ENCODE peak calls at places on chromosomes 7 and 10, in seven cellular contexts. F, I, J, M, L, C and G are unnamed samples.

GRCh38 chr7:29607889-29608288 is 44.3 kb downstream of the PRR15 start:
- DNase-seq in F (no peak), I (no peak), J (peak; percentile 69), M (peak; percentile 56), L (no peak), C (peak; percentile 52), G (no peak)

GRCh38 chr10:69898524-69898923 is 96.8 kb downstream of the COL13A1 start:
- DNase-seq in F (no peak), I (no peak), J (no peak), M (no peak), L (no peak), C (no peak), G (no peak)

GRCh38 chr10:62911210-62911963 is 95.2 kb upstream of the EGR2 start:
- DNase-seq in F (peak; percentile 46), I (no peak), J (peak; percentile 69), M (no peak), L (peak; percentile 58), C (no peak), G (no peak)

GRCh38 chr7:128063025-128063560 is 31.9 kb upstream of the LRRC4 start:
- DNase-seq in F (no peak), I (peak; percentile 22), J (no peak), M (no peak), L (no peak), C (no peak), G (no peak)

GRCh38 chr7:69839782-69840181 is 241.5 kb downstream of the AUTS2 start:
- DNase-seq in F (no peak), I (no peak), J (peak; percentile 27), M (no peak), L (no peak), C (no peak), G (no peak)

GRCh38 chr10:13390604-13391522 is 42.8 kb upstream of the SEPHS1 start:
- DNase-seq in F (no peak), I (no peak), J (no peak), M (no peak), L (peak; percentile 40), C (no peak), G (no peak)

GRCh38 chr10:11602919-11603523 is 8.4 kb downstream of the USP6NL start:
- DNase-seq in F (no peak), I (peak; percentile 60), J (peak; percentile 94), M (no peak), L (no peak), C (peak; percentile 75), G (no peak)

GRCh38 chr10:110408203-110408871 is 89.4 kb upstream of the DUSP5 start:
- DNase-seq in F (no peak), I (no peak), J (peak; percentile 92), M (peak; percentile 98), L (peak; percentile 54), C (peak; percentile 61), G (no peak)

GRCh38 chr10:86711957-86712708 is 43.8 kb downstream of the LDB3 start:
- DNase-seq in F (peak; percentile 38), I (peak; percentile 25), J (peak; percentile 76), M (no peak), L (peak; percentile 63), C (no peak), G (no peak)

GRCh38 chr10:129707406-129708388 is 240.7 kb downstream of the MGMT start:
- DNase-seq in F (no peak), I (peak; percentile 56), J (no peak), M (no peak), L (no peak), C (no peak), G (no peak)

GRCh38 chr7:16055263-16055976 is 365.9 kb downstream of the CRPPA start:
- DNase-seq in F (no peak), I (no peak), J (no peak), M (no peak), L (no peak), C (no peak), G (no peak)

GRCh38 chr7:70271617-70272081 is 673.4 kb downstream of the AUTS2 start:
- DNase-seq in F (no peak), I (no peak), J (no peak), M (no peak), L (no peak), C (no peak), G (no peak)

GRCh38 chr10:90269699-90270098 is 568.3 kb downstream of the KIF20B start:
- DNase-seq in F (no peak), I (no peak), J (no peak), M (no peak), L (no peak), C (no peak), G (no peak)

GRCh38 chr10:99834410-99834809 is 52.0 kb downstream of the ABCC2 start:
- DNase-seq in F (no peak), I (peak; percentile 89), J (no peak), M (peak; percentile 33), L (no peak), C (peak; percentile 84), G (no peak)

GRCh38 chr10:67816719-67817118 is 21.3 kb downstream of the DNAJC12 start:
- DNase-seq in F (no peak), I (no peak), J (no peak), M (no peak), L (no peak), C (no peak), G (no peak)

GRCh38 chr10:133258066-133258817 is 18.4 kb downstream of the ADAM8 start:
- DNase-seq in F (no peak), I (no peak), J (no peak), M (no peak), L (no peak), C (no peak), G (no peak)

GRCh38 chr7:44618045-44618444 is 11.6 kb downstream of the OGDH start:
- DNase-seq in F (no peak), I (no peak), J (no peak), M (no peak), L (no peak), C (no peak), G (no peak)

GRCh38 chr7:76077435-76077834 is 29.5 kb downstream of the MDH2 start:
- DNase-seq in F (no peak), I (no peak), J (no peak), M (peak; percentile 43), L (no peak), C (peak; percentile 45), G (no peak)

GRCh38 chr7:76074306-76074971 is 26.5 kb downstream of the MDH2 start:
- DNase-seq in F (no peak), I (no peak), J (no peak), M (no peak), L (no peak), C (no peak), G (no peak)

GRCh38 chr7:76076995-76077394 is 29.1 kb downstream of the MDH2 start:
- DNase-seq in F (no peak), I (no peak), J (no peak), M (peak; percentile 8), L (no peak), C (no peak), G (no peak)

GRCh38 chr7:76073335-76073990 is 25.6 kb downstream of the MDH2 start:
- DNase-seq in F (no peak), I (no peak), J (peak; percentile 86), M (no peak), L (peak; percentile 88), C (no peak), G (no peak)

GRCh38 chr7:76074972-76075370 is 27.1 kb downstream of the MDH2 start:
- DNase-seq in F (no peak), I (peak; percentile 49), J (no peak), M (no peak), L (no peak), C (peak; percentile 45), G (no peak)
- H2BK5ac ChIP-seq in F (no peak overlapping the region), I (no peak overlapping the region), J (no peak overlapping the region), M (no peak overlapping the region), L (no peak overlapping the region), C (no peak overlapping the region), G (no peak overlapping the region)

GRCh38 chr7:157402388-157402703 is 65.5 kb downstream of the DNAJB6 start:
- DNase-seq in F (no peak), I (no peak), J (no peak), M (no peak), L (no peak), C (no peak), G (no peak)

GRCh38 chr7:157399086-157399687 is 62.4 kb downstream of the DNAJB6 start:
- DNase-seq in F (no peak), I (no peak), J (no peak), M (peak; percentile 74), L (no peak), C (no peak), G (no peak)

GRCh38 chr7:157401567-157402387 is 65.0 kb downstream of the DNAJB6 start:
- DNase-seq in F (no peak), I (no peak), J (no peak), M (peak; percentile 78), L (no peak), C (no peak), G (no peak)

GRCh38 chr7:157397751-157398691 is 61.2 kb downstream of the DNAJB6 start:
- DNase-seq in F (peak; percentile 27), I (peak; percentile 81), J (peak; percentile 81), M (peak; percentile 77), L (peak; percentile 72), C (peak; percentile 51), G (no peak)

DNA sequence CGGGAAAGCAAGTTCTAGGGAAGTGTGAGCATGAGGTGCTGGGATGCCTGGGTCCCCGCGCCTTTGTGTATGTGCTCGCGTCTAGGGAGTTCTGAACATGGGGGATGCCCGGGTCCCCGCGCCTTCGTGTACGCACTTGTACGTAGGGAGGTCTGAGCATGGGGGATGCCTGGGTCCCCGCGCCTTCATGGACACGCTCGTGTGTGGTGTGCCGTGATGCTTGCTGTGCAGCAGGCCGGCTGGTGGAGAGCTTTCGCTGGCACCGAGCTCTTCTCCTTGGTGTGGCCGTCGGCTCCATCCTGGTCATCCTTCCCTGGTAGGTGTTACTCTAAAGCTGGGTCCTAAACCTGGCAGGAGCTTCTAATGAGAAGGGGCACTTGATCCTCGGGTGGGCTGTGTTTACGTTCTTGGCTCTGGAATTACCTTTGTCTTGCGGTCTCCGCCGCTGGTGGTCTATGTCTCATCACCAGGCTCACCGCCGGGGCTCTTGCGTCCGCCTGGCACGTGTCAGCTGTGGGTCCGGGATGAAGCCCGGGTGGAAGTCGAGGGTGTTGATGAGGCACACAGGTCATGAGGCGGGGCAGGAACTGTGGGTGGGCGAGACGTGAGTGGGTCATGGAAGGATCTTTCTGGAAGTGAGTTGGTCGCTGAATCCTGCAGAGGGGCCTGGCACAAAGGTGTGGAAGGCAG is 63.5 kb downstream of the DNAJB6 start:
- DNase-seq in F (no peak), I (no peak), J (no peak), M (no peak), L (no peak), C (no peak), G (no peak)
- H2BK5ac ChIP-seq in F (no peak overlapping the region), I (no peak overlapping the region), J (no peak overlapping the region), M (no peak overlapping the region), L (no peak overlapping the region), C (no peak overlapping the region), G (no peak overlapping the region)

DNA sequence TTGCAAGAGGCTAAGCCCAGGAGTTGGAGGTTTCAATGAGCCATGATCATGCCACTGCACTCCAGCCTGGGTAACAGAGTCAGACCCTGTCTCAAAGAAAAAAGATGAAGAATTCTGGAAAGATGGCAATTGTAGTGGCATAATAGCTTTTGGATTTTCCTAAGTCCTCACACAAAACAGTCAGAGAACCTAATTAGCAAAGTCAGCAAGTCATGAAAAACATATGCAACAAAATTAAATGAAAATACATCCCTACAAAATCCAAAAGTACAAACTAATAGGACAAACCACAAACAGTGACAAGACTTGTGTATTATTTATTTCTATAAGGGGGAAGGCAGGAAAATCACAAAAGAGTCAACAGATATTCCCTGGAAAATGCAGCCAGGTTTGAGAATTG is 362.3 kb upstream of the PLXDC2 start:
- DNase-seq in F (no peak), I (no peak), J (no peak), M (no peak), L (no peak), C (no peak), G (no peak)
- H2BK5ac ChIP-seq in F (no peak overlapping the region), I (no peak overlapping the region), J (no peak overlapping the region), M (no peak overlapping the region), L (no peak overlapping the region), C (no peak overlapping the region), G (no peak overlapping the region)

GRCh38 chr10:122466866-122467470 is 5.6 kb downstream of the HTRA1 start:
- DNase-seq in F (no peak), I (no peak), J (no peak), M (no peak), L (no peak), C (no peak), G (no peak)
- H2BK5ac ChIP-seq in F (no peak overlapping the region), I (no peak overlapping the region), J (no peak overlapping the region), M (no peak overlapping the region), L (no peak overlapping the region), C (no peak overlapping the region), G (no peak overlapping the region)